ENCODE peak calls at places on chromosomes 6 and 20, in ten cellular contexts. One of them, this sample, is unnamed.

GRCh38 chr6:35068206-35068605 is 72.9 kb downstream of the TCP11 start:
- DNase-seq in stimulated activated CD4-positive, alpha-beta T cell treated with anti-CD3 and anti-CD28 coated beads, Interleukin-15, amount 100 ng/mL, for 1 hour: no peak
- DNase-seq in activated CD4-positive, alpha-beta T cell treated with anti-CD3 and anti-CD28 coated beads, Interleukin-2, amount 50 U/mL, for 24 hours: no peak
- DNase-seq in HFF-Myc: no peak
- DNase-seq in uterus: no peak
- DNase-seq in ELR: no peak
- DNase-seq in astrocyte of the hippocampus: no peak
- DNase-seq in AG08396: no peak
- DNase-seq in fibroblast of mammary gland: no peak
- DNase-seq in Calu3: no peak
- DNase-seq in this sample: no peak

GRCh38 chr6:6466967-6467761 is 121.4 kb upstream of the LY86 start:
- DNase-seq in stimulated activated CD4-positive, alpha-beta T cell treated with anti-CD3 and anti-CD28 coated beads, Interleukin-15, amount 100 ng/mL, for 1 hour: no peak
- DNase-seq in activated CD4-positive, alpha-beta T cell treated with anti-CD3 and anti-CD28 coated beads, Interleukin-2, amount 50 U/mL, for 24 hours: no peak
- DNase-seq in HFF-Myc: no peak
- DNase-seq in uterus: no peak
- DNase-seq in ELR: peak
- DNase-seq in astrocyte of the hippocampus: peak
- DNase-seq in AG08396: no peak
- DNase-seq in fibroblast of mammary gland: peak
- DNase-seq in Calu3: peak
- DNase-seq in this sample: no peak

GRCh38 chr6:63674635-63675034 is 39.0 kb downstream of the PHF3 start:
- DNase-seq in stimulated activated CD4-positive, alpha-beta T cell treated with anti-CD3 and anti-CD28 coated beads, Interleukin-15, amount 100 ng/mL, for 1 hour: no peak
- DNase-seq in activated CD4-positive, alpha-beta T cell treated with anti-CD3 and anti-CD28 coated beads, Interleukin-2, amount 50 U/mL, for 24 hours: no peak
- DNase-seq in HFF-Myc: no peak
- DNase-seq in uterus: no peak
- DNase-seq in ELR: no peak
- DNase-seq in astrocyte of the hippocampus: no peak
- DNase-seq in AG08396: no peak
- DNase-seq in fibroblast of mammary gland: no peak
- DNase-seq in Calu3: no peak
- DNase-seq in this sample: no peak

GRCh38 chr6:44704240-44705150 is 317.0 kb downstream of the CDC5L start:
- DNase-seq in stimulated activated CD4-positive, alpha-beta T cell treated with anti-CD3 and anti-CD28 coated beads, Interleukin-15, amount 100 ng/mL, for 1 hour: no peak
- DNase-seq in activated CD4-positive, alpha-beta T cell treated with anti-CD3 and anti-CD28 coated beads, Interleukin-2, amount 50 U/mL, for 24 hours: peak
- DNase-seq in HFF-Myc: no peak
- DNase-seq in uterus: no peak
- DNase-seq in ELR: no peak
- DNase-seq in astrocyte of the hippocampus: no peak
- DNase-seq in AG08396: no peak
- DNase-seq in fibroblast of mammary gland: no peak
- DNase-seq in Calu3: no peak
- DNase-seq in this sample: no peak

GRCh38 chr6:105600342-105601293 is 197.7 kb upstream of the PREP start:
- DNase-seq in stimulated activated CD4-positive, alpha-beta T cell treated with anti-CD3 and anti-CD28 coated beads, Interleukin-15, amount 100 ng/mL, for 1 hour: no peak
- DNase-seq in activated CD4-positive, alpha-beta T cell treated with anti-CD3 and anti-CD28 coated beads, Interleukin-2, amount 50 U/mL, for 24 hours: no peak
- DNase-seq in HFF-Myc: no peak
- DNase-seq in uterus: no peak
- DNase-seq in ELR: peak
- DNase-seq in astrocyte of the hippocampus: peak
- DNase-seq in AG08396: no peak
- DNase-seq in fibroblast of mammary gland: peak
- DNase-seq in Calu3: no peak
- DNase-seq in this sample: no peak

GRCh38 chr20:57501461-57502330 is 23.2 kb downstream of the CTCFL start:
- DNase-seq in stimulated activated CD4-positive, alpha-beta T cell treated with anti-CD3 and anti-CD28 coated beads, Interleukin-15, amount 100 ng/mL, for 1 hour: no peak
- DNase-seq in activated CD4-positive, alpha-beta T cell treated with anti-CD3 and anti-CD28 coated beads, Interleukin-2, amount 50 U/mL, for 24 hours: no peak
- DNase-seq in HFF-Myc: no peak
- DNase-seq in uterus: no peak
- DNase-seq in ELR: peak
- DNase-seq in astrocyte of the hippocampus: peak
- DNase-seq in AG08396: peak
- DNase-seq in fibroblast of mammary gland: no peak
- DNase-seq in Calu3: no peak
- DNase-seq in this sample: no peak

GRCh38 chr20:31738729-31739549 is at the start of gene TPX2:
- DNase-seq in stimulated activated CD4-positive, alpha-beta T cell treated with anti-CD3 and anti-CD28 coated beads, Interleukin-15, amount 100 ng/mL, for 1 hour: peak
- DNase-seq in activated CD4-positive, alpha-beta T cell treated with anti-CD3 and anti-CD28 coated beads, Interleukin-2, amount 50 U/mL, for 24 hours: peak
- DNase-seq in HFF-Myc: peak
- DNase-seq in uterus: peak
- DNase-seq in ELR: peak
- DNase-seq in astrocyte of the hippocampus: peak
- DNase-seq in AG08396: peak
- DNase-seq in fibroblast of mammary gland: peak
- DNase-seq in Calu3: peak
- DNase-seq in this sample: peak

GRCh38 chr6:128394171-128394570 is 126.2 kb downstream of the PTPRK start:
- DNase-seq in stimulated activated CD4-positive, alpha-beta T cell treated with anti-CD3 and anti-CD28 coated beads, Interleukin-15, amount 100 ng/mL, for 1 hour: no peak
- DNase-seq in activated CD4-positive, alpha-beta T cell treated with anti-CD3 and anti-CD28 coated beads, Interleukin-2, amount 50 U/mL, for 24 hours: no peak
- DNase-seq in HFF-Myc: no peak
- DNase-seq in uterus: no peak
- DNase-seq in ELR: no peak
- DNase-seq in astrocyte of the hippocampus: no peak
- DNase-seq in AG08396: no peak
- DNase-seq in fibroblast of mammary gland: no peak
- DNase-seq in Calu3: no peak
- DNase-seq in this sample: no peak

GRCh38 chr6:15317934-15318902 is 72.3 kb downstream of the JARID2 start:
- DNase-seq in stimulated activated CD4-positive, alpha-beta T cell treated with anti-CD3 and anti-CD28 coated beads, Interleukin-15, amount 100 ng/mL, for 1 hour: no peak
- DNase-seq in activated CD4-positive, alpha-beta T cell treated with anti-CD3 and anti-CD28 coated beads, Interleukin-2, amount 50 U/mL, for 24 hours: no peak
- DNase-seq in HFF-Myc: peak
- DNase-seq in uterus: no peak
- DNase-seq in ELR: no peak
- DNase-seq in astrocyte of the hippocampus: peak
- DNase-seq in AG08396: peak
- DNase-seq in fibroblast of mammary gland: no peak
- DNase-seq in Calu3: no peak
- DNase-seq in this sample: no peak

GRCh38 chr20:18808712-18809111 is 4.9 kb upstream of the SCP2D1 start:
- DNase-seq in stimulated activated CD4-positive, alpha-beta T cell treated with anti-CD3 and anti-CD28 coated beads, Interleukin-15, amount 100 ng/mL, for 1 hour: no peak
- DNase-seq in activated CD4-positive, alpha-beta T cell treated with anti-CD3 and anti-CD28 coated beads, Interleukin-2, amount 50 U/mL, for 24 hours: no peak
- DNase-seq in HFF-Myc: no peak
- DNase-seq in uterus: no peak
- DNase-seq in ELR: no peak
- DNase-seq in astrocyte of the hippocampus: no peak
- DNase-seq in AG08396: no peak
- DNase-seq in fibroblast of mammary gland: no peak
- DNase-seq in Calu3: no peak
- DNase-seq in this sample: no peak

GRCh38 chr6:146312606-146313005 is 231.0 kb upstream of the RAB32 start:
- DNase-seq in stimulated activated CD4-positive, alpha-beta T cell treated with anti-CD3 and anti-CD28 coated beads, Interleukin-15, amount 100 ng/mL, for 1 hour: no peak
- DNase-seq in activated CD4-positive, alpha-beta T cell treated with anti-CD3 and anti-CD28 coated beads, Interleukin-2, amount 50 U/mL, for 24 hours: no peak
- DNase-seq in HFF-Myc: no peak
- DNase-seq in uterus: no peak
- DNase-seq in ELR: no peak
- DNase-seq in astrocyte of the hippocampus: peak
- DNase-seq in AG08396: no peak
- DNase-seq in fibroblast of mammary gland: no peak
- DNase-seq in Calu3: no peak
- DNase-seq in this sample: no peak

GRCh38 chr6:23656257-23656731 is 469.7 kb upstream of the NRSN1 start:
- DNase-seq in stimulated activated CD4-positive, alpha-beta T cell treated with anti-CD3 and anti-CD28 coated beads, Interleukin-15, amount 100 ng/mL, for 1 hour: no peak
- DNase-seq in activated CD4-positive, alpha-beta T cell treated with anti-CD3 and anti-CD28 coated beads, Interleukin-2, amount 50 U/mL, for 24 hours: no peak
- DNase-seq in HFF-Myc: no peak
- DNase-seq in uterus: no peak
- DNase-seq in ELR: no peak
- DNase-seq in astrocyte of the hippocampus: peak
- DNase-seq in AG08396: no peak
- DNase-seq in fibroblast of mammary gland: no peak
- DNase-seq in Calu3: no peak
- DNase-seq in this sample: no peak

GRCh38 chr6:25014806-25015560 is 79.2 kb upstream of the RIPOR2 start:
- DNase-seq in stimulated activated CD4-positive, alpha-beta T cell treated with anti-CD3 and anti-CD28 coated beads, Interleukin-15, amount 100 ng/mL, for 1 hour: no peak
- DNase-seq in activated CD4-positive, alpha-beta T cell treated with anti-CD3 and anti-CD28 coated beads, Interleukin-2, amount 50 U/mL, for 24 hours: peak
- DNase-seq in HFF-Myc: peak
- DNase-seq in uterus: peak
- DNase-seq in ELR: no peak
- DNase-seq in astrocyte of the hippocampus: peak
- DNase-seq in AG08396: peak
- DNase-seq in fibroblast of mammary gland: peak
- DNase-seq in Calu3: no peak
- DNase-seq in this sample: no peak

GRCh38 chr6:41705996-41706835 is 29.2 kb downstream of the TFEB start:
- DNase-seq in stimulated activated CD4-positive, alpha-beta T cell treated with anti-CD3 and anti-CD28 coated beads, Interleukin-15, amount 100 ng/mL, for 1 hour: peak
- DNase-seq in activated CD4-positive, alpha-beta T cell treated with anti-CD3 and anti-CD28 coated beads, Interleukin-2, amount 50 U/mL, for 24 hours: peak
- DNase-seq in HFF-Myc: no peak
- DNase-seq in uterus: peak
- DNase-seq in ELR: peak
- DNase-seq in astrocyte of the hippocampus: peak
- DNase-seq in AG08396: peak
- DNase-seq in fibroblast of mammary gland: peak
- DNase-seq in Calu3: peak
- DNase-seq in this sample: no peak

GRCh38 chr6:139436521-139437348 is 62.3 kb upstream of the CITED2 start:
- DNase-seq in stimulated activated CD4-positive, alpha-beta T cell treated with anti-CD3 and anti-CD28 coated beads, Interleukin-15, amount 100 ng/mL, for 1 hour: no peak
- DNase-seq in activated CD4-positive, alpha-beta T cell treated with anti-CD3 and anti-CD28 coated beads, Interleukin-2, amount 50 U/mL, for 24 hours: no peak
- DNase-seq in HFF-Myc: no peak
- DNase-seq in uterus: no peak
- DNase-seq in ELR: peak
- DNase-seq in astrocyte of the hippocampus: peak
- DNase-seq in AG08396: no peak
- DNase-seq in fibroblast of mammary gland: peak
- DNase-seq in Calu3: peak
- DNase-seq in this sample: no peak

GRCh38 chr6:143332153-143332845 is 118.2 kb downstream of the ADAT2 start:
- DNase-seq in stimulated activated CD4-positive, alpha-beta T cell treated with anti-CD3 and anti-CD28 coated beads, Interleukin-15, amount 100 ng/mL, for 1 hour: no peak
- DNase-seq in activated CD4-positive, alpha-beta T cell treated with anti-CD3 and anti-CD28 coated beads, Interleukin-2, amount 50 U/mL, for 24 hours: no peak
- DNase-seq in HFF-Myc: no peak
- DNase-seq in uterus: no peak
- DNase-seq in ELR: no peak
- DNase-seq in astrocyte of the hippocampus: no peak
- DNase-seq in AG08396: no peak
- DNase-seq in fibroblast of mammary gland: no peak
- DNase-seq in Calu3: no peak
- DNase-seq in this sample: no peak

GRCh38 chr6:14074723-14075503 is 42.7 kb upstream of the CD83 start:
- DNase-seq in stimulated activated CD4-positive, alpha-beta T cell treated with anti-CD3 and anti-CD28 coated beads, Interleukin-15, amount 100 ng/mL, for 1 hour: no peak
- DNase-seq in activated CD4-positive, alpha-beta T cell treated with anti-CD3 and anti-CD28 coated beads, Interleukin-2, amount 50 U/mL, for 24 hours: peak
- DNase-seq in HFF-Myc: no peak
- DNase-seq in uterus: peak
- DNase-seq in ELR: peak
- DNase-seq in astrocyte of the hippocampus: peak
- DNase-seq in AG08396: peak
- DNase-seq in fibroblast of mammary gland: peak
- DNase-seq in Calu3: no peak
- DNase-seq in this sample: no peak

GRCh38 chr6:163897030-163897429 is 482.5 kb downstream of the QKI start:
- DNase-seq in stimulated activated CD4-positive, alpha-beta T cell treated with anti-CD3 and anti-CD28 coated beads, Interleukin-15, amount 100 ng/mL, for 1 hour: no peak
- DNase-seq in activated CD4-positive, alpha-beta T cell treated with anti-CD3 and anti-CD28 coated beads, Interleukin-2, amount 50 U/mL, for 24 hours: no peak
- DNase-seq in HFF-Myc: no peak
- DNase-seq in uterus: no peak
- DNase-seq in ELR: peak
- DNase-seq in astrocyte of the hippocampus: peak
- DNase-seq in AG08396: no peak
- DNase-seq in fibroblast of mammary gland: peak
- DNase-seq in Calu3: no peak
- DNase-seq in this sample: no peak

GRCh38 chr6:36249010-36249409 is 20.9 kb upstream of the PNPLA1 start:
- DNase-seq in stimulated activated CD4-positive, alpha-beta T cell treated with anti-CD3 and anti-CD28 coated beads, Interleukin-15, amount 100 ng/mL, for 1 hour: no peak
- DNase-seq in activated CD4-positive, alpha-beta T cell treated with anti-CD3 and anti-CD28 coated beads, Interleukin-2, amount 50 U/mL, for 24 hours: no peak
- DNase-seq in HFF-Myc: peak
- DNase-seq in uterus: no peak
- DNase-seq in ELR: peak
- DNase-seq in astrocyte of the hippocampus: no peak
- DNase-seq in AG08396: peak
- DNase-seq in fibroblast of mammary gland: peak
- DNase-seq in Calu3: no peak
- DNase-seq in this sample: no peak

GRCh38 chr6:119078449-119079287 is at the start of gene FAM184A:
- DNase-seq in stimulated activated CD4-positive, alpha-beta T cell treated with anti-CD3 and anti-CD28 coated beads, Interleukin-15, amount 100 ng/mL, for 1 hour: peak
- DNase-seq in activated CD4-positive, alpha-beta T cell treated with anti-CD3 and anti-CD28 coated beads, Interleukin-2, amount 50 U/mL, for 24 hours: peak
- DNase-seq in HFF-Myc: no peak
- DNase-seq in uterus: peak
- DNase-seq in ELR: peak
- DNase-seq in astrocyte of the hippocampus: peak
- DNase-seq in AG08396: peak
- DNase-seq in fibroblast of mammary gland: peak
- DNase-seq in Calu3: peak
- DNase-seq in this sample: peak

GRCh38 chr6:117195728-117196127 is 69.6 kb upstream of the VGLL2 start:
- DNase-seq in stimulated activated CD4-positive, alpha-beta T cell treated with anti-CD3 and anti-CD28 coated beads, Interleukin-15, amount 100 ng/mL, for 1 hour: no peak
- DNase-seq in activated CD4-positive, alpha-beta T cell treated with anti-CD3 and anti-CD28 coated beads, Interleukin-2, amount 50 U/mL, for 24 hours: no peak
- DNase-seq in HFF-Myc: no peak
- DNase-seq in uterus: no peak
- DNase-seq in ELR: no peak
- DNase-seq in astrocyte of the hippocampus: no peak
- DNase-seq in AG08396: no peak
- DNase-seq in fibroblast of mammary gland: no peak
- DNase-seq in Calu3: peak
- DNase-seq in this sample: no peak

GRCh38 chr6:79708094-79708791 is 77.1 kb downstream of the SH3BGRL2 start:
- DNase-seq in stimulated activated CD4-positive, alpha-beta T cell treated with anti-CD3 and anti-CD28 coated beads, Interleukin-15, amount 100 ng/mL, for 1 hour: no peak
- DNase-seq in activated CD4-positive, alpha-beta T cell treated with anti-CD3 and anti-CD28 coated beads, Interleukin-2, amount 50 U/mL, for 24 hours: no peak
- DNase-seq in HFF-Myc: no peak
- DNase-seq in uterus: no peak
- DNase-seq in ELR: no peak
- DNase-seq in astrocyte of the hippocampus: no peak
- DNase-seq in AG08396: no peak
- DNase-seq in fibroblast of mammary gland: no peak
- DNase-seq in Calu3: no peak
- DNase-seq in this sample: no peak

GRCh38 chr6:159038914-159039884 is 5.6 kb downstream of the TAGAP start:
- DNase-seq in stimulated activated CD4-positive, alpha-beta T cell treated with anti-CD3 and anti-CD28 coated beads, Interleukin-15, amount 100 ng/mL, for 1 hour: no peak
- DNase-seq in activated CD4-positive, alpha-beta T cell treated with anti-CD3 and anti-CD28 coated beads, Interleukin-2, amount 50 U/mL, for 24 hours: no peak
- DNase-seq in HFF-Myc: peak
- DNase-seq in uterus: no peak
- DNase-seq in ELR: peak
- DNase-seq in astrocyte of the hippocampus: peak
- DNase-seq in AG08396: no peak
- DNase-seq in fibroblast of mammary gland: peak
- DNase-seq in Calu3: no peak
- DNase-seq in this sample: no peak

GRCh38 chr20:34549291-34549928 is 9.1 kb upstream of the MAP1LC3A start:
- DNase-seq in stimulated activated CD4-positive, alpha-beta T cell treated with anti-CD3 and anti-CD28 coated beads, Interleukin-15, amount 100 ng/mL, for 1 hour: no peak
- DNase-seq in activated CD4-positive, alpha-beta T cell treated with anti-CD3 and anti-CD28 coated beads, Interleukin-2, amount 50 U/mL, for 24 hours: no peak
- DNase-seq in HFF-Myc: no peak
- DNase-seq in uterus: no peak
- DNase-seq in ELR: peak
- DNase-seq in astrocyte of the hippocampus: no peak
- DNase-seq in AG08396: no peak
- DNase-seq in fibroblast of mammary gland: no peak
- DNase-seq in Calu3: peak
- DNase-seq in this sample: peak

GRCh38 chr6:79946242-79946641 is 1.1 kb downstream of the ELOVL4 start:
- DNase-seq in stimulated activated CD4-positive, alpha-beta T cell treated with anti-CD3 and anti-CD28 coated beads, Interleukin-15, amount 100 ng/mL, for 1 hour: no peak
- DNase-seq in activated CD4-positive, alpha-beta T cell treated with anti-CD3 and anti-CD28 coated beads, Interleukin-2, amount 50 U/mL, for 24 hours: no peak
- DNase-seq in HFF-Myc: no peak
- DNase-seq in uterus: no peak
- DNase-seq in ELR: peak
- DNase-seq in astrocyte of the hippocampus: peak
- DNase-seq in AG08396: peak
- DNase-seq in fibroblast of mammary gland: peak
- DNase-seq in Calu3: peak
- DNase-seq in this sample: no peak

GRCh38 chr6:524803-525202 is 132.1 kb downstream of the HUS1B start:
- DNase-seq in stimulated activated CD4-positive, alpha-beta T cell treated with anti-CD3 and anti-CD28 coated beads, Interleukin-15, amount 100 ng/mL, for 1 hour: no peak
- DNase-seq in activated CD4-positive, alpha-beta T cell treated with anti-CD3 and anti-CD28 coated beads, Interleukin-2, amount 50 U/mL, for 24 hours: no peak
- DNase-seq in HFF-Myc: no peak
- DNase-seq in uterus: no peak
- DNase-seq in ELR: no peak
- DNase-seq in astrocyte of the hippocampus: no peak
- DNase-seq in AG08396: no peak
- DNase-seq in fibroblast of mammary gland: no peak
- DNase-seq in Calu3: no peak
- DNase-seq in this sample: no peak

GRCh38 chr6:137013738-137014602 is 30.8 kb downstream of the IL20RA start:
- DNase-seq in stimulated activated CD4-positive, alpha-beta T cell treated with anti-CD3 and anti-CD28 coated beads, Interleukin-15, amount 100 ng/mL, for 1 hour: no peak
- DNase-seq in activated CD4-positive, alpha-beta T cell treated with anti-CD3 and anti-CD28 coated beads, Interleukin-2, amount 50 U/mL, for 24 hours: no peak
- DNase-seq in HFF-Myc: peak
- DNase-seq in uterus: peak
- DNase-seq in ELR: peak
- DNase-seq in astrocyte of the hippocampus: peak
- DNase-seq in AG08396: peak
- DNase-seq in fibroblast of mammary gland: peak
- DNase-seq in Calu3: no peak
- DNase-seq in this sample: no peak

GRCh38 chr6:149015877-149016525 is 269.2 kb downstream of the UST start:
- DNase-seq in stimulated activated CD4-positive, alpha-beta T cell treated with anti-CD3 and anti-CD28 coated beads, Interleukin-15, amount 100 ng/mL, for 1 hour: no peak
- DNase-seq in activated CD4-positive, alpha-beta T cell treated with anti-CD3 and anti-CD28 coated beads, Interleukin-2, amount 50 U/mL, for 24 hours: no peak
- DNase-seq in HFF-Myc: no peak
- DNase-seq in uterus: no peak
- DNase-seq in ELR: peak
- DNase-seq in astrocyte of the hippocampus: no peak
- DNase-seq in AG08396: no peak
- DNase-seq in fibroblast of mammary gland: no peak
- DNase-seq in Calu3: no peak
- DNase-seq in this sample: no peak